ENCODE peak calls at places on chromosomes 11 and 22, in nine cellular contexts. One of them, this sample, is unnamed.

GRCh38 chr22:22825213-22825593 is 62.4 kb upstream of the IGLL5 start:
- DNase-seq in activated CD4-positive, alpha-beta T cell treated with anti-CD3 and anti-CD28 coated beads for 24 hours: no peak
- DNase-seq in GDM1: no peak
- DNase-seq in stimulated activated CD4-positive, alpha-beta T cell treated with anti-CD3 and anti-CD28 coated beads, Interleukin-1b, Interleukin-23, amount 100 ng/mL, for 4 hours: no peak
- DNase-seq in EH: no peak
- DNase-seq in NCI-H2107: no peak
- DNase-seq in ELR: no peak
- DNase-seq in gastrocnemius medialis: no peak
- DNase-seq in WTC11: no peak
- DNase-seq in this sample: no peak

GRCh38 chr11:130022799-130023198 is 20.2 kb upstream of the PRDM10 start:
- DNase-seq in WTC11: no peak
- DNase-seq in ELR: peak; percentile 34
- DNase-seq in gastrocnemius medialis: no peak
- DNase-seq in NCI-H2107: no peak
- DNase-seq in GDM1: no peak
- DNase-seq in activated CD4-positive, alpha-beta T cell treated with anti-CD3 and anti-CD28 coated beads for 24 hours: no peak
- DNase-seq in EH: no peak
- DNase-seq in stimulated activated CD4-positive, alpha-beta T cell treated with anti-CD3 and anti-CD28 coated beads, Interleukin-1b, Interleukin-23, amount 100 ng/mL, for 4 hours: no peak
- DNase-seq in this sample: no peak

GRCh38 chr11:64687204-64687603 is 35.8 kb downstream of the NRXN2 start:
- DNase-seq in stimulated activated CD4-positive, alpha-beta T cell treated with anti-CD3 and anti-CD28 coated beads, Interleukin-1b, Interleukin-23, amount 100 ng/mL, for 4 hours: no peak
- DNase-seq in ELR: no peak
- DNase-seq in gastrocnemius medialis: peak; percentile 67
- DNase-seq in NCI-H2107: no peak
- DNase-seq in GDM1: no peak
- DNase-seq in EH: no peak
- DNase-seq in activated CD4-positive, alpha-beta T cell treated with anti-CD3 and anti-CD28 coated beads for 24 hours: no peak
- DNase-seq in WTC11: no peak
- DNase-seq in this sample: no peak

GRCh38 chr22:50688448-50688847 is 15.8 kb downstream of the SHANK3 start:
- DNase-seq in ELR: no peak
- DNase-seq in gastrocnemius medialis: no peak
- DNase-seq in EH: no peak
- DNase-seq in GDM1: no peak
- DNase-seq in stimulated activated CD4-positive, alpha-beta T cell treated with anti-CD3 and anti-CD28 coated beads, Interleukin-1b, Interleukin-23, amount 100 ng/mL, for 4 hours: no peak
- DNase-seq in NCI-H2107: no peak
- DNase-seq in WTC11: no peak
- DNase-seq in activated CD4-positive, alpha-beta T cell treated with anti-CD3 and anti-CD28 coated beads for 24 hours: no peak
- DNase-seq in this sample: no peak

GRCh38 chr11:97607301-97608000 is 1217.6 kb downstream of the JRKL start:
- DNase-seq in activated CD4-positive, alpha-beta T cell treated with anti-CD3 and anti-CD28 coated beads for 24 hours: no peak
- DNase-seq in NCI-H2107: no peak
- DNase-seq in gastrocnemius medialis: no peak
- DNase-seq in WTC11: no peak
- DNase-seq in ELR: peak; percentile 15
- DNase-seq in GDM1: no peak
- DNase-seq in stimulated activated CD4-positive, alpha-beta T cell treated with anti-CD3 and anti-CD28 coated beads, Interleukin-1b, Interleukin-23, amount 100 ng/mL, for 4 hours: no peak
- DNase-seq in EH: no peak
- DNase-seq in this sample: no peak

GRCh38 chr11:18720811-18721575 is 5.0 kb downstream of the IGSF22 start:
- DNase-seq in GDM1: peak; percentile 52
- DNase-seq in ELR: peak; percentile 88
- DNase-seq in NCI-H2107: peak; percentile 20
- DNase-seq in activated CD4-positive, alpha-beta T cell treated with anti-CD3 and anti-CD28 coated beads for 24 hours: peak; percentile 67
- DNase-seq in gastrocnemius medialis: peak; percentile 41
- DNase-seq in WTC11: peak; percentile 96
- DNase-seq in stimulated activated CD4-positive, alpha-beta T cell treated with anti-CD3 and anti-CD28 coated beads, Interleukin-1b, Interleukin-23, amount 100 ng/mL, for 4 hours: peak; percentile 76
- DNase-seq in EH: peak; percentile 84
- DNase-seq in this sample: peak; percentile 71

GRCh38 chr11:64330888-64331287 is 9.1 kb upstream of the CCDC88B start:
- DNase-seq in stimulated activated CD4-positive, alpha-beta T cell treated with anti-CD3 and anti-CD28 coated beads, Interleukin-1b, Interleukin-23, amount 100 ng/mL, for 4 hours: no peak
- DNase-seq in gastrocnemius medialis: no peak
- DNase-seq in activated CD4-positive, alpha-beta T cell treated with anti-CD3 and anti-CD28 coated beads for 24 hours: no peak
- DNase-seq in EH: no peak
- DNase-seq in NCI-H2107: no peak
- DNase-seq in WTC11: peak; percentile 11
- DNase-seq in ELR: no peak
- DNase-seq in GDM1: no peak
- DNase-seq in this sample: no peak

GRCh38 chr11:12725047-12725862 is 51.0 kb downstream of the TEAD1 start:
- DNase-seq in GDM1: no peak
- DNase-seq in NCI-H2107: no peak
- DNase-seq in WTC11: no peak
- DNase-seq in stimulated activated CD4-positive, alpha-beta T cell treated with anti-CD3 and anti-CD28 coated beads, Interleukin-1b, Interleukin-23, amount 100 ng/mL, for 4 hours: no peak
- DNase-seq in EH: no peak
- DNase-seq in gastrocnemius medialis: no peak
- DNase-seq in ELR: no peak
- DNase-seq in activated CD4-positive, alpha-beta T cell treated with anti-CD3 and anti-CD28 coated beads for 24 hours: no peak
- DNase-seq in this sample: no peak

GRCh38 chr11:87428266-87428665 is 390.5 kb downstream of the TMEM135 start:
- DNase-seq in activated CD4-positive, alpha-beta T cell treated with anti-CD3 and anti-CD28 coated beads for 24 hours: no peak
- DNase-seq in stimulated activated CD4-positive, alpha-beta T cell treated with anti-CD3 and anti-CD28 coated beads, Interleukin-1b, Interleukin-23, amount 100 ng/mL, for 4 hours: no peak
- DNase-seq in gastrocnemius medialis: no peak
- DNase-seq in EH: peak; percentile 79
- DNase-seq in WTC11: no peak
- DNase-seq in GDM1: no peak
- DNase-seq in NCI-H2107: no peak
- DNase-seq in ELR: peak; percentile 75
- DNase-seq in this sample: no peak

GRCh38 chr22:35995772-35996171 is 32.9 kb downstream of the RBFOX2 start:
- DNase-seq in GDM1: no peak
- DNase-seq in WTC11: no peak
- DNase-seq in activated CD4-positive, alpha-beta T cell treated with anti-CD3 and anti-CD28 coated beads for 24 hours: no peak
- DNase-seq in stimulated activated CD4-positive, alpha-beta T cell treated with anti-CD3 and anti-CD28 coated beads, Interleukin-1b, Interleukin-23, amount 100 ng/mL, for 4 hours: no peak
- DNase-seq in NCI-H2107: no peak
- DNase-seq in gastrocnemius medialis: peak; percentile 50
- DNase-seq in ELR: peak; percentile 87
- DNase-seq in EH: peak; percentile 96
- DNase-seq in this sample: no peak

GRCh38 chr22:42919199-42919598 is 62.1 kb upstream of the ARFGAP3 start:
- DNase-seq in NCI-H2107: no peak
- DNase-seq in stimulated activated CD4-positive, alpha-beta T cell treated with anti-CD3 and anti-CD28 coated beads, Interleukin-1b, Interleukin-23, amount 100 ng/mL, for 4 hours: no peak
- DNase-seq in gastrocnemius medialis: no peak
- DNase-seq in WTC11: no peak
- DNase-seq in ELR: peak; percentile 53
- DNase-seq in EH: peak; percentile 75
- DNase-seq in GDM1: no peak
- DNase-seq in activated CD4-positive, alpha-beta T cell treated with anti-CD3 and anti-CD28 coated beads for 24 hours: peak; percentile 10
- DNase-seq in this sample: no peak